ENCODE peak calls at places on chromosomes 12 and 14, in eight cellular contexts. Y is IMR-90, W is fibroblast of lung, N is PC-9, O is MM.1S, U is K562, G is GM23338, E is A549. L is an unnamed sample.

GRCh38 chr12:55658212-55658611 is 21.5 kb downstream of the OR10P1 start:
- DNase-seq in Y (no peak), W (no peak), N (no peak), O (no peak), U (no peak), G (no peak), E (no peak), L (no peak)

GRCh38 chr14:76810953-76811400 is 1.7 kb downstream of the ANGEL1 start:
- DNase-seq in Y (peak; percentile 34), W (peak; percentile 59), N (no peak), O (peak; percentile 36), U (peak; percentile 55), G (peak; percentile 41), E (peak; percentile 38), L (peak; percentile 59)

GRCh38 chr12:24380122-24380521 is 430.7 kb upstream of the SOX5 start:
- DNase-seq in Y (peak; percentile 27), W (peak; percentile 74), N (no peak), O (no peak), U (no peak), G (peak; percentile 30), E (no peak), L (no peak)

GRCh38 chr12:93618891-93619410 is 46.5 kb downstream of the SOCS2 start:
- DNase-seq in Y (no peak), W (no peak), N (no peak), O (no peak), U (no peak), G (no peak), E (no peak), L (no peak)

GRCh38 chr12:69167648-69168165 is 71.7 kb upstream of the CPSF6 start:
- DNase-seq in Y (no peak), W (no peak), N (no peak), O (no peak), U (no peak), G (peak; percentile 53), E (no peak), L (no peak)

GRCh38 chr12:104672096-104672445 is 215.3 kb downstream of the CHST11 start:
- DNase-seq in Y (no peak), W (no peak), N (no peak), O (no peak), U (no peak), G (no peak), E (no peak), L (no peak)

GRCh38 chr12:131353376-131353775 is 357.5 kb upstream of the SFSWAP start:
- DNase-seq in Y (no peak), W (no peak), N (no peak), O (no peak), U (no peak), G (no peak), E (no peak), L (no peak)

GRCh38 chr12:44477331-44477980 is 398.7 kb downstream of the NELL2 start:
- DNase-seq in Y (no peak), W (no peak), N (no peak), O (no peak), U (no peak), G (no peak), E (no peak), L (no peak)

GRCh38 chr14:54025661-54026060 is 69.0 kb upstream of the BMP4 start:
- DNase-seq in Y (peak; percentile 5), W (peak; percentile 32), N (no peak), O (no peak), U (no peak), G (peak; percentile 32), E (peak; percentile 24), L (peak; percentile 73)

DNA sequence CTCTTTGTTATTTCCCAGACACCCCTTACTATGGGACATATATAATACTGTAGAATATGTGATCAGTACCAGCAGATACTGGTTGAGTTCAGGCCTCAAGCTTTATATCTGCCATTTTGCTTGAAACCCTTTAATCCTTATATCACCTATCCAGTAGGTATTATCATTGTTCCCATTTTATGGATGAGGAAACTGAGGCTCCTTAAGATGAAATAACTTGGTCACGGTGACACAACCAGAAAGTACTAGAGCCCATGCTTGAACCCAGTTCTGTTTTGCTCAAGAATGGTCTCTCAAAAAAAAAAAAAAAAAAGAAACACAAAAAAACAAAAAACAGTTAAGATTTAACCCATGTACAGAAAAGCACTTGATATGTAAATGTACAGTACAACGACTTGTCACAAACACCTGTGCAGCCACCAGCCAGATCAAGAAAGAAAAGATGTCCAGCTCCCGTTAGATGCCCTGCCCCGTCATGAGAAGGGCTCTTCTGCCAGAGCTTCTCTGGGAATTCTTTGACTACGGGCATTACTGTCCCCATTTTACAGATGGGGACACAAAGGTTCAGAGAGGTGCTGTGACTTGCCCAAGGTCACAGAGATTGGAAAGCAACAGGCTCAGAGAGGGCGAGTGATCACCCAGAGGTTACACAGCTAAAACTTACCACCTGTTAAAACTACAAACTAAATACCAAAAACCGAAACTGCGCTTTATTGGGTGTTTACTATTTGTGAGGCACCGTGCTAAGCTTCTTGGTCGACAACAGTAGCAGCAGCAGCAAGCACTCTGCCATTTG is 669 bp upstream of the WSCD2 start:
- DNase-seq in Y (no peak), W (no peak), N (no peak), O (no peak), U (no peak), G (no peak), E (no peak), L (no peak)
- H3K4me2 ChIP-seq in Y (no peak overlapping the region), W (no peak overlapping the region), N (no peak overlapping the region), O (peak overlapping the region; percentile 88), U (peak overlapping the region; percentile 70), G (peak overlapping the region; percentile 95), E (peak overlapping the region; percentile 76), L (no peak overlapping the region)

DNA sequence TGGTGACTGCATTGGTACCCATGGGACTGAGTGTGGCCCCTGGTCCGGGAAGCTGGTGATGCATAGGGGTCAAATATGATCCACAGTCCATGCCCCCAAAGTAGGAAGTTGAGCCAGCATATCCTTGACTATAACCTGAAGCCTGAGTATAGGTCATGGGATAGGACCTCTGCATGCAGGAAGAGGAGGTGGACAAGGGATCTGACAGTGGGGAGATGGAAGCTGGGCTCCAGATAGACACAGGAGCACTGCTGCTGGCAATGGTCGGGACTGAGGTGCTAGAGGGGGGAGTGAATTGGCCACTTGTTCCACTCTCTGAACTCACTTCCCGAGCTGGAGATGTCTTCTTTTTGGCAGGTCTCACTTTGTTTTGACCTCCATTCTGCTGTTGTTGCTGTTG is 8.4 kb downstream of the OTX2 start:
- DNase-seq in Y (no peak), W (no peak), N (no peak), O (no peak), U (no peak), G (no peak), E (no peak), L (no peak)
- H3K4me2 ChIP-seq in Y (no peak overlapping the region), W (no peak overlapping the region), N (no peak overlapping the region), O (no peak overlapping the region), U (no peak overlapping the region), G (no peak overlapping the region), E (no peak overlapping the region), L (no peak overlapping the region)

GRCh38 chr14:89624500-89625156 is 207.6 kb upstream of the FOXN3 start:
- DNase-seq in Y (peak; percentile 51), W (peak; percentile 58), N (no peak), O (no peak), U (no peak), G (no peak), E (no peak), L (no peak)
- H3K4me2 ChIP-seq in Y (peak overlapping the region; percentile 62), W (no peak overlapping the region), N (no peak overlapping the region), O (no peak overlapping the region), U (no peak overlapping the region), G (no peak overlapping the region), E (no peak overlapping the region), L (no peak overlapping the region)

DNA sequence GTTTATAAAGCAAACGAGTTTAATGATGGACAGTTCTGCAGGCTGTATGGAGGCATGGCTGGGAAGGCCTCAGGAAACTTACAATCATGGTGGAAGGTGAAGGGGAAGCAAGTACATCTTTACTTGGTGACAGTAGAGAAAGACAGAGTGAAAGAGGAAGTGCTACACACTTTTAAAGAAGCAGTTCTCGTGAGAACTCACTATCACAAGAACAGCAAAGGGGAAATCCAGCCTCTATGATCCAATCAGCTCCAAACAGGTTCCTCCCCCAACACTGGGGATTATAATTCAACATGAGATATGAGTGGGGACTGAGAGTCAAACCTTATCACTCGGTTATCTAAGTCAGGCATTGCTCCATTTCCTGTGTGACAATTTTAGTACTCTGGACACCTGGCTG is 189.9 kb upstream of the CNTN1 start:
- DNase-seq in Y (no peak), W (no peak), N (no peak), O (peak; percentile 15), U (peak; percentile 1), G (no peak), E (no peak), L (no peak)
- H3K4me2 ChIP-seq in Y (no peak overlapping the region), W (no peak overlapping the region), N (no peak overlapping the region), O (peak overlapping the region; percentile 7), U (no peak overlapping the region), G (no peak overlapping the region), E (no peak overlapping the region), L (no peak overlapping the region)

GRCh38 chr14:50813544-50813863 is 17.5 kb downstream of the NIN start:
- DNase-seq in Y (no peak), W (no peak), N (no peak), O (no peak), U (no peak), G (no peak), E (no peak), L (no peak)
- H3K4me2 ChIP-seq in Y (no peak overlapping the region), W (no peak overlapping the region), N (no peak overlapping the region), O (no peak overlapping the region), U (no peak overlapping the region), G (peak overlapping the region; percentile 39), E (no peak overlapping the region), L (no peak overlapping the region)